ENCODE peak calls at places on chromosome 12, in four cellular contexts. One of them, this sample, is unnamed.

GRCh38 chr12:18383203-18383602 is 121.9 kb downstream of the PIK3C2G start:
- DNase-seq in psoas muscle: no peak
- DNase-seq in IMR-90: peak; percentile 89
- DNase-seq in tibial artery: no peak
- DNase-seq in this sample: peak; percentile 96

GRCh38 chr12:110822821-110823415 is 23.9 kb upstream of the CCDC63 start:
- DNase-seq in psoas muscle: no peak
- DNase-seq in IMR-90: no peak
- DNase-seq in tibial artery: no peak
- DNase-seq in this sample: no peak

GRCh38 chr12:118840399-118840798 is 140.9 kb upstream of the SRRM4 start:
- DNase-seq in psoas muscle: no peak
- DNase-seq in IMR-90: no peak
- DNase-seq in tibial artery: no peak
- DNase-seq in this sample: no peak

GRCh38 chr12:132834181-132834711 is 5.6 kb upstream of the GOLGA3 start:
- DNase-seq in psoas muscle: no peak
- DNase-seq in IMR-90: no peak
- DNase-seq in tibial artery: no peak
- DNase-seq in this sample: no peak

GRCh38 chr12:32659908-32660440 is 19.1 kb upstream of the DNM1L start:
- DNase-seq in psoas muscle: no peak
- DNase-seq in IMR-90: no peak
- DNase-seq in tibial artery: no peak
- DNase-seq in this sample: no peak

GRCh38 chr12:129659927-129660326 is 243.9 kb downstream of the TMEM132D start:
- DNase-seq in psoas muscle: no peak
- DNase-seq in IMR-90: no peak
- DNase-seq in tibial artery: no peak
- DNase-seq in this sample: peak; percentile 49

GRCh38 chr12:85805654-85806053 is 30.6 kb downstream of the RASSF9 start:
- DNase-seq in psoas muscle: no peak
- DNase-seq in IMR-90: no peak
- DNase-seq in tibial artery: no peak
- DNase-seq in this sample: peak; percentile 66

GRCh38 chr12:108302471-108303311 is 36.4 kb downstream of the CMKLR1 start:
- DNase-seq in psoas muscle: peak; percentile 84
- DNase-seq in IMR-90: no peak
- DNase-seq in tibial artery: peak; percentile 89
- DNase-seq in this sample: peak; percentile 29

GRCh38 chr12:123001467-123001866 is 21.0 kb downstream of the ARL6IP4 start:
- DNase-seq in psoas muscle: no peak
- DNase-seq in IMR-90: no peak
- DNase-seq in tibial artery: no peak
- DNase-seq in this sample: no peak

GRCh38 chr12:57218030-57218853 is 1.6 kb downstream of the NXPH4 start:
- DNase-seq in psoas muscle: no peak
- DNase-seq in IMR-90: peak; percentile 70
- DNase-seq in tibial artery: no peak
- DNase-seq in this sample: no peak

GRCh38 chr12:42990387-42990786 is 400.8 kb upstream of the PRICKLE1 start:
- DNase-seq in psoas muscle: no peak
- DNase-seq in IMR-90: no peak
- DNase-seq in tibial artery: no peak
- DNase-seq in this sample: no peak

GRCh38 chr12:68242777-68243176 is 10.6 kb downstream of the IL22 start:
- DNase-seq in psoas muscle: no peak
- DNase-seq in IMR-90: no peak
- DNase-seq in tibial artery: no peak
- DNase-seq in this sample: no peak

GRCh38 chr12:18224745-18225144 is 36.6 kb upstream of the PIK3C2G start:
- DNase-seq in psoas muscle: no peak
- DNase-seq in IMR-90: peak; percentile 5
- DNase-seq in tibial artery: no peak
- DNase-seq in this sample: peak; percentile 71

GRCh38 chr12:102702447-102703114 is 214.5 kb downstream of the PAH start:
- DNase-seq in psoas muscle: peak; percentile 22
- DNase-seq in IMR-90: peak; percentile 65
- DNase-seq in tibial artery: peak; percentile 62
- DNase-seq in this sample: peak; percentile 75

GRCh38 chr12:124456652-124457152 is 110.7 kb downstream of the NCOR2 start:
- DNase-seq in psoas muscle: peak; percentile 43
- DNase-seq in IMR-90: no peak
- DNase-seq in tibial artery: no peak
- DNase-seq in this sample: no peak

GRCh38 chr12:126483145-126484068 is 1418.2 kb downstream of the AACS start:
- DNase-seq in psoas muscle: no peak
- DNase-seq in IMR-90: no peak
- DNase-seq in tibial artery: no peak
- DNase-seq in this sample: peak; percentile 83

GRCh38 chr12:69651922-69652321 is 41.2 kb upstream of the LRRC10 start:
- DNase-seq in psoas muscle: no peak
- DNase-seq in IMR-90: no peak
- DNase-seq in tibial artery: no peak
- DNase-seq in this sample: no peak

GRCh38 chr12:93776581-93777018 is 99.4 kb downstream of the CRADD start:
- DNase-seq in psoas muscle: no peak
- DNase-seq in IMR-90: peak; percentile 93
- DNase-seq in tibial artery: no peak
- DNase-seq in this sample: peak; percentile 94

GRCh38 chr12:53097564-53098353 is at the start of gene IGFBP6:
- DNase-seq in psoas muscle: peak; percentile 71
- DNase-seq in IMR-90: peak; percentile 34
- DNase-seq in tibial artery: peak; percentile 81
- DNase-seq in this sample: peak; percentile 24

GRCh38 chr12:15852383-15852782 is 29.8 kb upstream of the STRAP start:
- DNase-seq in psoas muscle: no peak
- DNase-seq in IMR-90: peak; percentile 74
- DNase-seq in tibial artery: no peak
- DNase-seq in this sample: peak; percentile 87

GRCh38 chr12:95700316-95700785 is 90.2 kb downstream of the NTN4 start:
- DNase-seq in psoas muscle: no peak
- DNase-seq in IMR-90: peak; percentile 89
- DNase-seq in tibial artery: no peak
- DNase-seq in this sample: peak; percentile 47

GRCh38 chr12:78797201-78797931 is 67.2 kb upstream of the SYT1 start:
- DNase-seq in psoas muscle: no peak
- DNase-seq in IMR-90: peak; percentile 78
- DNase-seq in tibial artery: no peak
- DNase-seq in this sample: peak; percentile 29

GRCh38 chr12:133105620-133106019 is 24.5 kb downstream of the ZNF891 start:
- DNase-seq in psoas muscle: no peak
- DNase-seq in IMR-90: no peak
- DNase-seq in tibial artery: no peak
- DNase-seq in this sample: peak; percentile 10

GRCh38 chr12:116861331-116861730 is 19.9 kb downstream of the HRK start:
- DNase-seq in psoas muscle: peak; percentile 40
- DNase-seq in IMR-90: peak; percentile 90
- DNase-seq in tibial artery: peak; percentile 29
- DNase-seq in this sample: peak; percentile 71

GRCh38 chr12:68269727-68270126 is 16.3 kb upstream of the IL22 start:
- DNase-seq in psoas muscle: no peak
- DNase-seq in IMR-90: no peak
- DNase-seq in tibial artery: no peak
- DNase-seq in this sample: no peak

GRCh38 chr12:24839268-24839791 is 109.6 kb downstream of the BCAT1 start:
- DNase-seq in psoas muscle: no peak
- DNase-seq in IMR-90: no peak
- DNase-seq in tibial artery: no peak
- DNase-seq in this sample: no peak

GRCh38 chr12:104605685-104606084 is 148.9 kb downstream of the CHST11 start:
- DNase-seq in psoas muscle: peak; percentile 70
- DNase-seq in IMR-90: no peak
- DNase-seq in tibial artery: peak; percentile 92
- DNase-seq in this sample: peak; percentile 18

GRCh38 chr12:81284137-81284536 is 206.3 kb downstream of the ACSS3 start:
- DNase-seq in psoas muscle: no peak
- DNase-seq in IMR-90: peak; percentile 4
- DNase-seq in tibial artery: no peak
- DNase-seq in this sample: no peak

GRCh38 chr12:49019435-49020317 is 1.1 kb upstream of the PRKAG1 start:
- DNase-seq in psoas muscle: no peak
- DNase-seq in IMR-90: peak; percentile 23
- DNase-seq in tibial artery: no peak
- DNase-seq in this sample: peak; percentile 38
- TF ChIP-seq CTCF in psoas muscle: no peak
- TF ChIP-seq CTCF in IMR-90: peak; percentile 41
- TF ChIP-seq CTCF in tibial artery: no peak
- TF ChIP-seq CTCF in this sample: peak; percentile 43

GRCh38 chr12:3231399-3231876 is 154.3 kb downstream of the TSPAN9 start:
- DNase-seq in psoas muscle: peak; percentile 61
- DNase-seq in IMR-90: no peak
- DNase-seq in tibial artery: no peak
- DNase-seq in this sample: no peak
- H3K4me3 ChIP-seq in psoas muscle: no peak overlapping the region
- H3K4me3 ChIP-seq in IMR-90: no peak overlapping the region
- H3K4me3 ChIP-seq in tibial artery: no peak overlapping the region
- H3K4me3 ChIP-seq in this sample: no peak overlapping the region

GRCh38 chr12:6541371-6542165 is 7.3 kb downstream of the GAPDH start:
- DNase-seq in psoas muscle: peak; percentile 35
- DNase-seq in IMR-90: no peak
- DNase-seq in tibial artery: no peak
- DNase-seq in this sample: no peak

GRCh38 chr12:6540181-6540877 is 6.0 kb downstream of the GAPDH start:
- DNase-seq in psoas muscle: peak; percentile 95
- DNase-seq in IMR-90: peak; percentile 93
- DNase-seq in tibial artery: peak; percentile 95
- DNase-seq in this sample: peak; percentile 95

GRCh38 chr12:6538420-6539275 is 4.3 kb downstream of the GAPDH start:
- DNase-seq in psoas muscle: peak; percentile 38
- DNase-seq in IMR-90: peak; percentile 60
- DNase-seq in tibial artery: no peak
- DNase-seq in this sample: no peak

GRCh38 chr12:6536894-6537579 is 2.7 kb downstream of the GAPDH start:
- DNase-seq in psoas muscle: no peak
- DNase-seq in IMR-90: no peak
- DNase-seq in tibial artery: no peak
- DNase-seq in this sample: no peak

GRCh38 chr12:6539276-6540134 is 5.2 kb downstream of the GAPDH start:
- DNase-seq in psoas muscle: no peak
- DNase-seq in IMR-90: peak; percentile 38
- DNase-seq in tibial artery: no peak
- DNase-seq in this sample: no peak
- TF ChIP-seq CTCF in psoas muscle: no peak
- TF ChIP-seq CTCF in IMR-90: no peak
- TF ChIP-seq CTCF in tibial artery: no peak
- TF ChIP-seq CTCF in this sample: no peak

GRCh38 chr12:120670667-120671066 is 16.3 kb upstream of the MLEC start:
- DNase-seq in psoas muscle: no peak
- DNase-seq in IMR-90: no peak
- DNase-seq in tibial artery: no peak
- DNase-seq in this sample: no peak

GRCh38 chr12:120668091-120668796 is 18.7 kb upstream of the MLEC start:
- DNase-seq in psoas muscle: no peak
- DNase-seq in IMR-90: no peak
- DNase-seq in tibial artery: no peak
- DNase-seq in this sample: no peak

GRCh38 chr12:120668797-120669054 is 18.2 kb upstream of the MLEC start:
- DNase-seq in psoas muscle: no peak
- DNase-seq in IMR-90: no peak
- DNase-seq in tibial artery: no peak
- DNase-seq in this sample: no peak

GRCh38 chr12:120666577-120667390 is 20.2 kb upstream of the MLEC start:
- DNase-seq in psoas muscle: no peak
- DNase-seq in IMR-90: no peak
- DNase-seq in tibial artery: no peak
- DNase-seq in this sample: no peak

DNA sequence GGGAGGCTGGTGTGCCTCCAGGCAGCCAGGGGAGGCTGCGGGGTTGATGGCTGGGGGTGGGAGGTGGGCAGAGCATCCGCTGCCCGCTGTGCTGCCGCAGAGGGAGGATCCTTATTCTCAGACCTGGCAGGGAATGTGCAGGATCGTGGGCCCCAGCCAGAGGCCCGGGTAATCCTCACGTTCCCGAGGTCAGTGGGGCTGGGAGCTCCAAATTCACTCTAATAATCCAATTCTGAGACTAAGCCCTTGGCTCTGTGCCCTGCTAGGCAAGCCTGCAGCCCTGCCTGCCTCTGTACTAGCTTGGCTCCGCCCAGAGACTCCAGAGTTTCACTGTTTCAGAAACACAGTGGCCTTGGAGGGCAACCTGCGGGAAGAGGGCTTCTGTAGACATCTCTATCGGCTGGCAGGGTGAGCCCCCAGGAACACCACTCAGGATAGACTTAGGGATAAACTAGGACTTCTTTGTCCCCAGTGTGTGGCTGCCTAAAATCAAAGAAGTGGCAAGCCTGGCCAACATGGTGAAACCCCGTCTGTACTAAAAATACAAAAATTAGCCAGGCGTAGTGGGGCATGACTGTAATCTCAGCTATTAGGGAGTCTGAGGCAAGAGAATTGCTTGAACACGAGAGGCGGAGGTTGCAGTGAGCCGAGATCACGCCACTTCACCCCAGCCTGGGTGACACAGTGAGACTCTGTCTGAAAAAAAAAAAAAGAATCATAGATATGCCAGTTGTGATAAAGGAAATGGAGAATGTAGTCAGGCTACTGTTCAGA is 17.7 kb upstream of the MLEC start:
- DNase-seq in psoas muscle: peak; percentile 26
- DNase-seq in IMR-90: no peak
- DNase-seq in tibial artery: peak; percentile 32
- DNase-seq in this sample: peak; percentile 35
- H3K4me3 ChIP-seq in psoas muscle: no peak overlapping the region
- H3K4me3 ChIP-seq in IMR-90: no peak overlapping the region
- H3K4me3 ChIP-seq in tibial artery: peak overlapping the region; percentile 10
- H3K4me3 ChIP-seq in this sample: no peak overlapping the region

GRCh38 chr12:54355104-54355815 is 9.0 kb downstream of the GPR84 start:
- DNase-seq in psoas muscle: no peak
- DNase-seq in IMR-90: no peak
- DNase-seq in tibial artery: no peak
- DNase-seq in this sample: no peak
- TF ChIP-seq CTCF in psoas muscle: no peak
- TF ChIP-seq CTCF in IMR-90: no peak
- TF ChIP-seq CTCF in tibial artery: no peak
- TF ChIP-seq CTCF in this sample: no peak

GRCh38 chr12:75551477-75551876 is 40.1 kb upstream of the KRR1 start:
- DNase-seq in psoas muscle: no peak
- DNase-seq in IMR-90: no peak
- DNase-seq in tibial artery: no peak
- DNase-seq in this sample: no peak

GRCh38 chr12:75550906-75551305 is 39.5 kb upstream of the KRR1 start:
- DNase-seq in psoas muscle: no peak
- DNase-seq in IMR-90: no peak
- DNase-seq in tibial artery: no peak
- DNase-seq in this sample: peak; percentile 52

GRCh38 chr12:75550401-75550851 is 39.0 kb upstream of the KRR1 start:
- DNase-seq in psoas muscle: no peak
- DNase-seq in IMR-90: peak; percentile 29
- DNase-seq in tibial artery: no peak
- DNase-seq in this sample: peak; percentile 39

GRCh38 chr12:75548879-75549278 is 37.5 kb upstream of the KRR1 start:
- DNase-seq in psoas muscle: no peak
- DNase-seq in IMR-90: no peak
- DNase-seq in tibial artery: no peak
- DNase-seq in this sample: no peak

GRCh38 chr12:75549989-75550388 is 38.6 kb upstream of the KRR1 start:
- DNase-seq in psoas muscle: no peak
- DNase-seq in IMR-90: peak; percentile 37
- DNase-seq in tibial artery: no peak
- DNase-seq in this sample: no peak
- H3K4me3 ChIP-seq in psoas muscle: no peak overlapping the region
- H3K4me3 ChIP-seq in IMR-90: no peak overlapping the region
- H3K4me3 ChIP-seq in tibial artery: no peak overlapping the region
- H3K4me3 ChIP-seq in this sample: no peak overlapping the region

GRCh38 chr12:2358986-2359658 is 306.3 kb downstream of the CACNA1C start:
- DNase-seq in psoas muscle: no peak
- DNase-seq in IMR-90: no peak
- DNase-seq in tibial artery: no peak
- DNase-seq in this sample: no peak
- TF ChIP-seq CTCF in psoas muscle: no peak
- TF ChIP-seq CTCF in IMR-90: no peak
- TF ChIP-seq CTCF in tibial artery: no peak
- TF ChIP-seq CTCF in this sample: no peak

This sample was measured in fibroblast of pulmonary artery.